ENCODE peak calls at places on chromosomes 6 and 20, in ten cellular contexts. O is GM06990, P is thoracic aorta, Z is GF-D8, N is cardiac muscle cell, B is left ventricle myocardium inferior, X is SK-N-SH, V is NCI-H524, Q is NCI-H69, W is left colon. U is an unnamed sample.

GRCh38 chr6:75824160-75824559 is 75.1 kb downstream of the MYO6 start:
- DNase-seq in O (peak), B (no peak), Z (no peak), X (no peak), Q (peak), W (no peak), V (peak), N (no peak), P (no peak), U (no peak)

GRCh38 chr6:45376310-45377040 is 1.3 kb downstream of the SUPT3H start:
- DNase-seq in B (no peak), O (no peak), X (no peak), Q (no peak), W (no peak), V (no peak), P (no peak), N (peak), Z (no peak), U (peak)

GRCh38 chr20:48026981-48027592 is 241.8 kb upstream of the SULF2 start:
- DNase-seq in N (no peak), Z (no peak), B (no peak), P (no peak), W (no peak), V (no peak), O (no peak), Q (no peak), X (no peak), U (no peak)

GRCh38 chr6:167502471-167502870 is 177.6 kb downstream of the TTLL2 start:
- DNase-seq in N (no peak), B (no peak), Q (no peak), Z (no peak), W (no peak), X (no peak), V (no peak), O (no peak), P (no peak), U (no peak)

GRCh38 chr6:38114976-38115632 is 295.6 kb downstream of the ZFAND3 start:
- DNase-seq in X (no peak), B (no peak), Z (no peak), P (no peak), V (peak), O (no peak), W (no peak), Q (no peak), N (no peak), U (no peak)

GRCh38 chr6:107491059-107491609 is 1.2 kb downstream of the SOBP start:
- DNase-seq in P (no peak), X (peak), B (peak), Z (no peak), O (peak), W (peak), Q (peak), N (peak), V (no peak), U (peak)

GRCh38 chr20:54933212-54933904 is 458.0 kb downstream of the DOK5 start:
- DNase-seq in P (no peak), V (no peak), Z (no peak), W (no peak), X (no peak), B (no peak), N (no peak), O (no peak), Q (no peak), U (no peak)

GRCh38 chr6:35213824-35214756 is at the start of gene SCUBE3:
- DNase-seq in X (peak), P (no peak), Z (no peak), O (no peak), Q (peak), W (peak), N (peak), V (no peak), B (peak), U (peak)

GRCh38 chr6:14865609-14866100 is 380.2 kb upstream of the JARID2 start:
- DNase-seq in O (no peak), X (no peak), P (no peak), Q (no peak), V (no peak), N (no peak), W (no peak), Z (peak), B (no peak), U (no peak)

GRCh38 chr20:51540585-51540984 is 1.9 kb downstream of the NFATC2 start:
- DNase-seq in X (no peak), O (no peak), N (no peak), B (no peak), Z (no peak), V (no peak), P (no peak), W (no peak), Q (no peak), U (no peak)

GRCh38 chr6:30864325-30864724 is 20.0 kb upstream of the DDR1 start:
- DNase-seq in B (no peak), Z (no peak), N (no peak), P (no peak), O (no peak), W (no peak), Q (no peak), X (no peak), V (no peak), U (no peak)

GRCh38 chr20:37615507-37616425 is 78.1 kb upstream of the CTNNBL1 start:
- DNase-seq in N (peak), Q (peak), V (no peak), P (no peak), W (peak), Z (no peak), O (no peak), X (peak), B (no peak), U (peak)

GRCh38 chr6:15036690-15037245 is 209.1 kb upstream of the JARID2 start:
- DNase-seq in P (no peak), Q (peak), B (peak), O (no peak), N (peak), W (peak), Z (no peak), V (peak), X (peak), U (no peak)

GRCh38 chr6:7818480-7819165 is 92.0 kb downstream of the TXNDC5 start:
- DNase-seq in V (no peak), Q (no peak), O (no peak), N (peak), Z (no peak), P (no peak), B (peak), X (no peak), W (no peak), U (no peak)